ENCODE peak calls at places on chromosome 20, in five cellular contexts. G is hepatocyte, F is esophagus muscularis mucosa, I is mammary epithelial cell, M is transverse colon. U is an unnamed sample. For H3K9me3 and H3K27me3, the result is how much of the 10 kb centered on the place peaks cover.

GRCh38 chr20:58634121-58634817 is 16.8 kb upstream of the STX16 start:
- DNase-seq in M (no peak), I (no peak), G (no peak), F (no peak), U (no peak)

GRCh38 chr20:10271470-10272219 is 53.0 kb downstream of the SNAP25 start:
- DNase-seq in M (no peak), I (no peak), F (peak), G (peak), U (no peak)

GRCh38 chr20:21099653-21100589 is 6.2 kb downstream of the LINC00237 start:
- DNase-seq in M (peak), F (peak), G (peak), I (no peak), U (peak)

GRCh38 chr20:61909028-61909427 is 156.7 kb downstream of the TAF4 start:
- DNase-seq in I (no peak), G (no peak), F (no peak), M (no peak), U (no peak)

GRCh38 chr20:37726321-37726720 is 32.5 kb downstream of the CTNNBL1 start:
- DNase-seq in M (no peak), G (no peak), I (no peak), F (no peak), U (no peak)

GRCh38 chr20:19745106-19745505 is 13.0 kb upstream of the RIN2 start:
- DNase-seq in I (no peak), F (no peak), G (no peak), M (no peak), U (no peak)

GRCh38 chr20:2042400-2042799 is 48.5 kb upstream of the PDYN start:
- DNase-seq in G (no peak), I (peak), M (no peak), F (no peak), U (no peak)

GRCh38 chr20:32664352-32665159 is 9.2 kb downstream of the C20orf203 start:
- DNase-seq in M (no peak), I (no peak), G (peak), F (no peak), U (peak)

GRCh38 chr20:60352017-60352416 is 393.8 kb downstream of the CDH26 start:
- DNase-seq in M (no peak), I (no peak), F (no peak), G (no peak), U (no peak)

GRCh38 chr20:60349418-60349817 is 391.2 kb downstream of the CDH26 start:
- DNase-seq in I (no peak), M (no peak), G (no peak), F (no peak), U (no peak)

GRCh38 chr20:60358101-60358500 is 399.9 kb downstream of the CDH26 start:
- DNase-seq in F (no peak), I (no peak), G (no peak), M (no peak), U (no peak)

GRCh38 chr20:60354181-60354580 is 396.0 kb downstream of the CDH26 start:
- DNase-seq in F (no peak), I (no peak), G (peak), M (no peak), U (no peak)

DNA sequence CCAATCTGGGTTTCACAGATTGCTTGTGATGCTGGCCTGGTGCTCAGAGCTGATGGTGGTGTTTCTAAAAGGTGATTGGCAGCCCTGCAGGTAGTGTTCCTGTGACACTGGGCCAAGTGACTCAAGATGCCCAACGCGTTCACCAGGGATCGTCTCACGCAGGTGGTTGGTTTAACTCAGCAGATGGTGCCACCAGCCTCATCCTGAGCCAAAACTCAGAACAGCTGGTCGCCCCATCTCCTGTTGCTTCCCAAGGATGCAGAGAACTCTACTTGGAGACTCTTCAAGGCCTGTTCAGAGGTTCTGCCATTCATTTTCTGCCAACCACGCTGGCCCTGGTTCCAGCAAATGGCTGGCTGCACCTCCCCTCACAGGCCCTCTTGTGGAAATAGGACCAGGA is 394.4 kb downstream of the CDH26 start:
- DNase-seq in I (no peak), G (no peak), M (no peak), F (no peak), U (no peak)
- H3K9me3 ChIP-seq in I (under half), G (under half), M (under half), F (under half), U (under half)

GRCh38 chr20:944148-944547 is 28.0 kb upstream of the ANGPT4 start:
- DNase-seq in G (no peak), I (no peak), F (no peak), M (no peak), U (no peak)
- H3K27me3 ChIP-seq in G (under half), I (under half), F (under half), M (under half), U (under half)

GRCh38 chr20:51298141-51298540 is 244.4 kb downstream of the NFATC2 start:
- DNase-seq in G (no peak), M (no peak), F (no peak), I (no peak), U (no peak)
- H3K9me3 ChIP-seq in G (under half), M (under half), F (under half), I (under half), U (under half)

GRCh38 chr20:63104312-63105181 is 97.8 kb upstream of the BHLHE23 start:
- DNase-seq in F (no peak), G (no peak), M (no peak), I (no peak), U (no peak)
- H3K27me3 ChIP-seq in F (under half), G (under half), M (under half), I (under half), U (under half)

GRCh38 chr20:48653706-48654051 is 174.1 kb downstream of the PREX1 start:
- DNase-seq in G (no peak), I (no peak), M (no peak), F (no peak), U (no peak)
- H3K9me3 ChIP-seq in G (under half), I (under half), M (under half), F (under half), U (under half)

GRCh38 chr20:23520185-23520584 is 29.3 kb downstream of the CST8 start:
- DNase-seq in M (no peak), G (no peak), F (no peak), I (no peak), U (no peak)
- H3K27me3 ChIP-seq in M (under half), G (under half), F (under half), I (under half), U (under half)

DNA sequence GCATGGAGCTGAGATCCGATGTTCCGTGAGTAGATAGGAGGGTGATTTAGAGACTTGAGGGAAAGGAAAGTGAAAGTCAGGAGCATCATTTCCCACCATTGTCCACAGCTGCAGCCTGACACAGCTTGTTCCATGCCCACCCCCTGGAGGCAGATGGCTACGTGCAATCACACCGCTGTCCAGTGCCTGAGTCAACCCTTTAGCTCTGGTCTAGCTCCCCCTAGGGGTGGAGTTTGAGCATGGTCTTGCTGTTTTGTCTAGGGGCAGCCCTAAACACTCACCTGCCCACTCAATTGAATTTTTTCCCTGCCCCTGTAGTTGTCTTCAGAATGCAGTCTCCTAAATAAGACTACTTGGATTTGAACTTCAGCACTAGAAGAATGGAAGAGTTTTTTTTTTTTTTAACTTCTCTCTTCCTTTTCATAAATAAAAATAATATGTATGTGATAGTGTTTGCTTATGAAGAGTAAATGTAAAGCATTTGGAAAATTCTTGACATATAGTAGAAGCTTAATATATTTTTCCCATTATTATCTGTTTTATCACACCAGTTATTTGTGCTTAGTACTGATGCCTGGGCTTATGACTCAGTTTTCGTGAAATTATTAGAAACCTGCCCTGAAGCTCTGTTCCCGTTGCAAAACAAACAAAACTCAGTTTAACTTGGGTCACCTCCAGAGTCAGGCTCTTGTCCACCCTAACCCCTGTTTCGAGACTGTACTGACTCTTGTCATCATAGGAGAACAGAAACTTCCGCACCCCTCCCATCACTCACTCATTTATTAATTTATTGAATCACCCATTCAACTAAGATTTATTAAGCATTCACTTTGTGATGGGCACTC is 814.8 kb downstream of the MAFB start:
- DNase-seq in G (peak), F (no peak), I (peak), M (peak), U (peak)
- H3K9me3 ChIP-seq in G (under half), F (under half), I (under half), M (under half), U (under half)

DNA sequence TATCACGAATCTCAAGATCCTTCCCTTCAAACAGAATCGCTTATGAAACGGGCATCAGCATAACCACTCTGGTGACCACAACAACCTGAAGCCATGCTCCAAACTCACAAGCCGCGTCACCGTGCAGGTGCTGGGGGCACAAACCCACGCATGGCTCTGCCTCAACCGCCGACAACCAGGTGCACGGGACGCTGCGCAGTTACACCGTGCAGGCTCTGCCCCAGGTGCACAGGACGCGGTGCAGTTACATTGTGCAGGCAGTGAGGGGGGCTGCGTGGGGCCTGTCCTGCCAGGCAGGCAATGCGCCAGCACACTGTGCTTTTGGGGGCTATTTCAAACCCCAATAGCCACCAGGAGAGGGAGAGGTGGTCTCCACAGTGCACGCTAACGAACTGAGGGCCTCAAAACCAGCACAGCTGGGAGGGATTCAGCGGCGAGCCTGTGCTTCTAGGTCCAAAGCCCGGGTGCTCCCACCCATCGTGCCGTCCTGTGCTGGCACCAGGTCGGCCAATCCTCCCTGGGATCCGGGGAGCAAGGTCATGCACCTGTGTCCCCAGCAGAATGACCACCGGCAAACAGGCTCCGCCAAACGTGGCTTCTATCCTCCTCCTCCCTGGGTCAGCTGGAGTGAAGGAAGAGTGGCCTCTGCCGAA is 35.8 kb downstream of the ZBTB46 start:
- DNase-seq in M (no peak), G (no peak), I (no peak), F (no peak), U (no peak)
- H3K27me3 ChIP-seq in M (under half), G (under half), I (under half), F (under half), U (under half)

DNA sequence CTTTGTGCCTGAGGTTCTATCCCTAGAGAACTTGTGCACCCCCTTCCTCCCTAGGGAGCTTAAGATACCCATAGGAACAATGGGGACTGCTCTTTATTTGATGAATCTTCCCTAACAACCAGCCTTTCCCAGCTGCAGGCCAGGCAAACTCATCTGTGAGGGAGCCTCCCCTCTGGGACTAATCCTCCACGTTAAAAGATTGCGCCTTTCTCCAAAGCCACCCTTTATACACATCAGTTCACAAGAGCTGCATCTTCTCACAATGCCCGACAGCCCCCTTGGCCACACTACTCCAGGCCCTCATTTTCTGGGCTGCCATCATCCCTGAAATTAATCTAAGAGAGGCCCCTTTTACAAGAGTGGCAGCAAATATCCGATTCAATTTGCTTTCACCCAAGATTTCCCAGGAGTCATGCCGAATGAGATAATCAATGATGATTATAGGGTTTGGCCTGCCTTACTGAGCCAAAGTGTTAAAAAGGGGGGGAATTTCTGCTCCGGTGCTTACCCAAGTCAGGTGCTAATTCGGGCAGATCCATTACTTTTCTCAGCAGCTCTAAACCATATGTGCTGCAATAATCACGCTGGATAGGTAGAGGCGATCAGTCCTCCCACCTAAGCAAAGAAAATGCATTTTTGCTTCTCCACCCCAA is 336.5 kb downstream of the KIF16B start:
- DNase-seq in G (no peak), M (no peak), I (no peak), F (no peak), U (no peak)
- H3K9me3 ChIP-seq in G (under half), M (under half), I (under half), F (under half), U (under half)

DNA sequence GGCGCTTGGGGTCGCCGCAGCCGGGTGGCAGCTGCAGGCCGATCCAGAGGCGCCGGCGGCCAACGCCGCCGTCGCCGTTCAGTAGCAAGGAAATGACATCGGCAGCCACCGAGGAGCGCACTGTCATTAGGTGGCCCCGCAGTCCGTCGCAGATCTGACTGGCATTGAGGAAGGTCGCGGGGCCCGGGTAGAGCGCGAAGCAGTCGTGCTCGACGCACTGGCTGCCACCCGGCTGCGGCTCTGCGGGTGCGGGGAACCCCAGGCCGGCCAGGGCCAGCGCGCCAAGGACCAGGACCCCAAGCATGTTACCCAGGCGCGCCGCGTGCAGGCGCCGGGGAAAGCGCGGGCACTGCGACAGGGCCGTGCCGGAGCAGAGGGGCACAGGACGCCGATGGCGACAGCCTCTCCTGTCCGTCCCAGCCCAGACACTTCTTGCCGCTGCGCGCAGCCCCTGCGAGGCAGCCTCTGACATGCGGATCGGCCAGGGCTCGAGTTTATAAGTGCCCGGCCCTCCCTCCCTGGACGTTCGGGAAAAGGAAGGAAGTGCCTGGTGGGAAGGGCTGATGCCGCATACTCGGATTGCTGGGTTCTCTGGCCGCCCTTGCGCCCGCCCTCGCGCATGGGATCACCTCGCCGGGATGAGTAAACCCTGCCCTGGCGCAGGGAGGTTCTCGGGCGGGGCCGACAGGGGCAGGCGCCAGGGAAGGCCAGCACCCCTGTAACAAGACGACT is at the start of gene THBD:
- DNase-seq in F (peak), I (peak), G (peak), M (peak), U (peak)
- H3K27me3 ChIP-seq in F (under half), I (under half), G (under half), M (half or more), U (under half)

U was measured in testis.